ENCODE peak calls at places on chromosome 18, in four cellular contexts. One of them, this sample, is unnamed. For H3K4me1, the result is how much of the 10 kb centered on the place peaks cover.

GRCh38 chr18:79367989-79368388 is 27.7 kb upstream of the NFATC1 start:
- DNase-seq in HCT116: no peak
- DNase-seq in K562: no peak
- DNase-seq in HepG2: no peak
- DNase-seq in this sample: no peak

GRCh38 chr18:74902170-74902465 is 304.4 kb downstream of the ZNF407 start:
- DNase-seq in HCT116: no peak
- DNase-seq in K562: no peak
- DNase-seq in HepG2: no peak
- DNase-seq in this sample: no peak

GRCh38 chr18:78693429-78693828 is 286.2 kb upstream of the SALL3 start:
- DNase-seq in HCT116: no peak
- DNase-seq in HepG2: no peak
- DNase-seq in K562: no peak
- DNase-seq in this sample: no peak

GRCh38 chr18:8778386-8778785 is 73.0 kb downstream of the MTCL1 start:
- DNase-seq in K562: no peak
- DNase-seq in HepG2: no peak
- DNase-seq in HCT116: no peak
- DNase-seq in this sample: no peak

GRCh38 chr18:3857544-3857943 is 407.6 kb downstream of the TGIF1 start:
- DNase-seq in K562: no peak
- DNase-seq in HepG2: no peak
- DNase-seq in HCT116: no peak
- DNase-seq in this sample: no peak

GRCh38 chr18:70672581-70672980 is 383.7 kb downstream of the SOCS6 start:
- DNase-seq in HepG2: no peak
- DNase-seq in K562: no peak
- DNase-seq in HCT116: no peak
- DNase-seq in this sample: no peak

GRCh38 chr18:68607852-68608251 is 107.1 kb downstream of the TMX3 start:
- DNase-seq in HepG2: no peak
- DNase-seq in K562: no peak
- DNase-seq in HCT116: no peak
- DNase-seq in this sample: no peak

GRCh38 chr18:9454061-9454703 is 21.1 kb upstream of the RALBP1 start:
- DNase-seq in K562: no peak
- DNase-seq in HCT116: no peak
- DNase-seq in HepG2: no peak
- DNase-seq in this sample: no peak

GRCh38 chr18:37564796-37565137 is 831 bp downstream of the CELF4 start:
- DNase-seq in HCT116: no peak
- DNase-seq in HepG2: no peak
- DNase-seq in K562: peak
- DNase-seq in this sample: no peak

GRCh38 chr18:57885931-57886330 is 82.8 kb upstream of the ATP8B1 start:
- DNase-seq in K562: no peak
- DNase-seq in HCT116: no peak
- DNase-seq in HepG2: no peak
- DNase-seq in this sample: no peak

GRCh38 chr18:70072678-70073077 is 125.0 kb upstream of the CD226 start:
- DNase-seq in HepG2: peak
- DNase-seq in HCT116: no peak
- DNase-seq in K562: no peak
- DNase-seq in this sample: no peak

DNA sequence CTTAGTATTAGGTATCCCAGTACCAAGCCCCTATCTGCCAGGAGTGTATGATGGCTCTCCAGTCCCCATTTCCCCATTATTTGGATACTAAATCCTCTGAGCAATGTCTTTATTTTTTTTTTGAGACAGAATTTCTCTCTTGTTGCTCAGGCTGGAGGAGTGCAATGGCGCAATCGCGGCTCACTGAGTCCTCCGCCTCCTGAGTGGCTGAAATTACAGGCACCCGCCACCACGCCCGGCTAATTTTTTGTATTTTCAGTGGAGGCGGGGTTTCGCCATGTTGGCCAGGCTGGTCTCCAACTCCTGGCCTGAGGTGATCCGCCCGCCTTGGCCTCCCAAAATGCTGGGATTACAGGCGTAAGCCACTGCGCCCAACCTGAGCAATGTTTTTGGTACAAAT is 3.6 kb upstream of the PHLPP1 start:
- DNase-seq in K562: no peak
- DNase-seq in HCT116: no peak
- DNase-seq in HepG2: no peak
- DNase-seq in this sample: no peak
- H3K4me1 ChIP-seq in K562: under half
- H3K4me1 ChIP-seq in HCT116: under half
- H3K4me1 ChIP-seq in HepG2: under half
- H3K4me1 ChIP-seq in this sample: under half

DNA sequence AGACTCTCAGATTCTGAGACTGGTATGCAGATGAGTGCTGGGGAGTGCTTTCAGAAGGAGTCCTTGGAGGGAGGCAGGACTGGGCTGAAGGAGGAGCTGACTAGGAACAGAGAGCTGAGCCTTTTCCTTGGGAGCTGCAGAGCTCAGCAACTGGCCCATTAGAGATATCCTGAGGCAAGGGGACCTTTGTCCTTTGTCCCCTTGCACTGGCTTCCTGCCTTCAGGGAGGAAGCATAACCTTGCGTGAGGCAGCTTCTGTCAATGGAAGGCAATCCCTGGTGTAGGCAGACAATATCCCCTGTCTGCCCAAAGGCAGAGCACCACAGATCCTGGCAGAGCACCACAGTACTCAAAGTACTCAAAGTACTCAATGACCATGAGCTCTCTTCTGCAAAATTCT is 375.3 kb downstream of the HRH4 start:
- DNase-seq in HCT116: no peak
- DNase-seq in K562: no peak
- DNase-seq in HepG2: no peak
- DNase-seq in this sample: no peak
- TF ChIP-seq TCF7L2 in HCT116: no peak
- TF ChIP-seq TCF7L2 in K562: no peak
- TF ChIP-seq TCF7L2 in HepG2: no peak
- TF ChIP-seq TCF7L2 in this sample: no peak

GRCh38 chr18:33924576-33924975 is 300.1 kb downstream of the NOL4 start:
- DNase-seq in HepG2: no peak
- DNase-seq in K562: no peak
- DNase-seq in HCT116: no peak
- DNase-seq in this sample: no peak
- TF ChIP-seq SIN3A in HepG2: no peak
- TF ChIP-seq SIN3A in K562: no peak
- TF ChIP-seq SIN3A in HCT116: no peak
- TF ChIP-seq SIN3A in this sample: no peak

DNA sequence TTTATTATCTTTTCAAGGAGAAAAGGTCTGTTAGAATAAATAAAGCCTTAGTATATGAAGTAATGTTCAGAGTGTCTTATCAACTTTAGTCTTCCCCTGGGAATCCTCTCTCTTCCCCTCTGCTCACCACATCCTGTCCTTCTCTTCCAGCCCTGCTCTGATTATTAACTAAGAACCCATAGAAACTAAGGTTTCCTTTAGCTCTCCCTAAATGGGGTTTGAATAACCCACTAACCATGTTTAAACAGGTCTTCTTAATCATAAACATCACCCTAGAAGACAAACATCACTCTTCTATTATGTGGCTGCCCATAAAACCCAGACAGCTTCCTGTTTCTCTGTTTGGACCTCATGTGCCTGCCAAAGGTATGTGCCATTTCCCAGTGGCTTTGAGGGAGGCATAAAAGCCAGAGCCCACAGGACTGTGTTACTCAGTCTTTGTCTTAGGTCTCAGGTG is 50.1 kb downstream of the SLC14A1 start:
- DNase-seq in HepG2: no peak
- DNase-seq in K562: no peak
- DNase-seq in HCT116: no peak
- DNase-seq in this sample: no peak
- H3K4me1 ChIP-seq in HepG2: under half
- H3K4me1 ChIP-seq in K562: under half
- H3K4me1 ChIP-seq in HCT116: under half
- H3K4me1 ChIP-seq in this sample: under half

GRCh38 chr18:47492691-47493090 is 241.2 kb upstream of the SKOR2 start:
- DNase-seq in K562: no peak
- DNase-seq in HepG2: no peak
- DNase-seq in HCT116: no peak
- DNase-seq in this sample: no peak
- TF ChIP-seq TCF7L2 in K562: no peak
- TF ChIP-seq TCF7L2 in HepG2: no peak
- TF ChIP-seq TCF7L2 in HCT116: no peak
- TF ChIP-seq TCF7L2 in this sample: no peak

DNA sequence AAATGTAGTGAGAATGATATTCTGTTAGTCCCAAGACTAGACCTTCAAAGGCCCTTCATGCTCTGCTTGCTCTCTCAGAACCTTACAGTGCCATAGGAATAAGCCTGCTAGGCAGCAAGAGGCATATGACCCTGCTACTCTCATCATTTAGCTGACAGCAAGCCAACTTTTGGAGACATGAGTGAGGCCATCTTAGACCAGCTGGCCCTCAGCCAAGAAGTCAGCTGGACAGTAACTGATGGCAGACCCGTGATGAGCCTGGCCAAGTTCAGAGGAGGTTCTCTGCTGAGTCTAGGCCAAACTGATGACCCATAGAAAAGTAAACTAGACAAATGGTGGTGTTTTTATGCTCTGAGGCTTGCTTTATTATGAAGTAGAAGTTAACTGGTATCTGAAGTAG is 82.6 kb downstream of the C18orf54 start:
- DNase-seq in K562: no peak
- DNase-seq in HCT116: no peak
- DNase-seq in HepG2: no peak
- DNase-seq in this sample: no peak
- TF ChIP-seq SIN3A in K562: no peak
- TF ChIP-seq SIN3A in HCT116: no peak
- TF ChIP-seq SIN3A in HepG2: no peak
- TF ChIP-seq SIN3A in this sample: no peak